ENCODE peak calls at places on chromosomes 2 and 18, in six cellular contexts. V is stimulated activated CD4-positive, alpha-beta T cell treated with anti-CD3 and anti-CD28 coated beads, Interleukin-1b, Interleukin-23, amount 100 ng/mL, for 1 hour; G is GM13976; X is CD8-positive, alpha-beta memory T cell; W is A549; O is HTR-8/SVneo. Y is an unnamed sample.

GRCh38 chr18:4004176-4004829 is 450.8 kb downstream of the DLGAP1 start:
- DNase-seq in X (no peak), V (no peak), W (no peak), O (no peak), G (no peak), Y (no peak)

GRCh38 chr2:144914622-144915230 is 394.8 kb upstream of the ZEB2 start:
- DNase-seq in W (no peak), X (no peak), O (no peak), G (no peak), V (no peak), Y (no peak)

GRCh38 chr2:43218221-43218549 is 8.2 kb downstream of the ZFP36L2 start:
- DNase-seq in G (no peak), W (no peak), O (no peak), X (no peak), V (no peak), Y (no peak)

GRCh38 chr2:216210711-216211131 is 101.6 kb downstream of the XRCC5 start:
- DNase-seq in V (no peak), W (no peak), G (no peak), O (no peak), X (no peak), Y (no peak)

GRCh38 chr2:128978155-128978707 is 659.6 kb upstream of the HS6ST1 start:
- DNase-seq in G (no peak), O (no peak), W (no peak), V (no peak), X (no peak), Y (no peak)

GRCh38 chr2:238286551-238286950 is 1.9 kb downstream of the PER2 start:
- DNase-seq in V (no peak), W (peak), G (no peak), X (no peak), O (no peak), Y (peak)

GRCh38 chr18:41391616-41392610 is 563.1 kb upstream of the PIK3C3 start:
- DNase-seq in G (peak), X (no peak), V (no peak), W (peak), O (peak), Y (peak)

GRCh38 chr2:8490166-8490565 is 191.7 kb upstream of the ID2 start:
- DNase-seq in G (no peak), X (no peak), W (no peak), O (no peak), V (no peak), Y (no peak)

GRCh38 chr2:176111891-176112374 is 4.6 kb upstream of the HOXD10 start:
- DNase-seq in X (no peak), V (no peak), G (no peak), W (no peak), O (no peak), Y (no peak)

GRCh38 chr2:27954771-27955384 is 64.3 kb downstream of the BABAM2 start:
- DNase-seq in V (no peak), W (peak), O (peak), X (peak), G (no peak), Y (peak)